ENCODE peak calls at places on chromosome 18, in four cellular contexts. S is hepatocyte, I is PC-9, O is OCI-LY7. A is an unnamed sample.

GRCh38 chr18:66727991-66728390 is 124.1 kb upstream of the CDH19 start:
- DNase-seq in S (no peak), I (no peak), O (no peak), A (no peak)

GRCh38 chr18:59459352-59460059 is 100.4 kb upstream of the LMAN1 start:
- DNase-seq in S (peak; percentile 62), I (peak; percentile 49), O (peak; percentile 5), A (peak; percentile 68)

GRCh38 chr18:54112356-54112755 is 112.1 kb downstream of the MBD2 start:
- DNase-seq in S (no peak), I (peak; percentile 25), O (no peak), A (peak; percentile 66)

GRCh38 chr18:74489631-74490030 is 6.5 kb upstream of the CNDP2 start:
- DNase-seq in S (no peak), I (no peak), O (no peak), A (peak; percentile 43)

GRCh38 chr18:13222371-13223281 is 4.1 kb downstream of the LDLRAD4 start:
- DNase-seq in S (peak; percentile 74), I (no peak), O (no peak), A (peak; percentile 28)

GRCh38 chr18:36580266-36580665 is 248.5 kb downstream of the TPGS2 start:
- DNase-seq in S (no peak), I (no peak), O (no peak), A (peak; percentile 78)

GRCh38 chr18:31587538-31587937 is 4.1 kb upstream of the TTR start:
- DNase-seq in S (peak; percentile 26), I (no peak), O (no peak), A (no peak)

GRCh38 chr18:13570856-13571495 is 155.4 kb downstream of the FAM210A start:
- DNase-seq in S (no peak), I (no peak), O (no peak), A (peak; percentile 58)

GRCh38 chr18:36786686-36787085 is 42.1 kb downstream of the TPGS2 start:
- DNase-seq in S (peak; percentile 44), I (no peak), O (no peak), A (peak; percentile 87)

GRCh38 chr18:44423826-44424225 is 256.9 kb upstream of the SETBP1 start:
- DNase-seq in S (no peak), I (no peak), O (no peak), A (no peak)
- H3K27ac ChIP-seq in S (no peak overlapping the region), I (no peak overlapping the region), O (no peak overlapping the region), A (no peak overlapping the region)

DNA sequence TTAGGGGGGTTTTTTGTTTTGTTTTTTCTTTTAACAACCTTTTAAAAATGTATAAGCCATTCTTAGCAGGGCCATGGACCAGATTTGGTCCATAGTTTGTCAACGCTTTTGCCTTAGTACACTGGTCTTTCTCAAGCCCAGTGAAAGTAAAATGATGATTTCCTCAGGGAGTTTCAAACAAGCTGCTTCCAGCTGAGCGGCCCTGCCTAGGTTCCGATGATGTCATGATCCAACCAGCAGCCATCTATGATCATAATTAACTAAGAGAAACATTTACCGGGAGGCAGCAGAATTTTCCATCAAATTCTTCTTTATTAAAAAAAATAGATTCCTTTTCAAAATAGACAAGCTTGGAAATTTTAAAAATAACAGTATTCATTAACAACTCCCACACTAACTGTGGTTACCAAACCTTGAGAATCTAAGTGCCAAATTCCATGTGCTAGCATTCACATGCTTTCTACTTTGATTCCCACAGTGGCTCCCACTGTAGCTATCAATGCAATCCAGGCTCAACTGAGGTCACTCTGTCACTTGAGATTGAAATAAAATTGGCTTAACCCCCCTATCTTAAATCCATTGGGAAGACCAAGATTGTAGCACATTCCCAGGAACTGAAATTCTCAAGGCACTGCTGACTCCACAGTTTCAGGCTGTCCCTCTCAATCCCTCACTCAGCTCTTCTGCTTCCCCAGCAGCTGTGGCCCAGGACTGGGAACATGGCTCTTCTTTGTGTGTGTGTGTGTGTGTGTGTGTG is 148.9 kb downstream of the RNF152 start:
- DNase-seq in S (no peak), I (no peak), O (no peak), A (peak; percentile 79)
- H3K9me2 ChIP-seq in S (no peaks in the 10 kb centered on the region), I (no peaks in the 10 kb centered on the region), O (no peaks in the 10 kb centered on the region), A (no peaks in the 10 kb centered on the region)

DNA sequence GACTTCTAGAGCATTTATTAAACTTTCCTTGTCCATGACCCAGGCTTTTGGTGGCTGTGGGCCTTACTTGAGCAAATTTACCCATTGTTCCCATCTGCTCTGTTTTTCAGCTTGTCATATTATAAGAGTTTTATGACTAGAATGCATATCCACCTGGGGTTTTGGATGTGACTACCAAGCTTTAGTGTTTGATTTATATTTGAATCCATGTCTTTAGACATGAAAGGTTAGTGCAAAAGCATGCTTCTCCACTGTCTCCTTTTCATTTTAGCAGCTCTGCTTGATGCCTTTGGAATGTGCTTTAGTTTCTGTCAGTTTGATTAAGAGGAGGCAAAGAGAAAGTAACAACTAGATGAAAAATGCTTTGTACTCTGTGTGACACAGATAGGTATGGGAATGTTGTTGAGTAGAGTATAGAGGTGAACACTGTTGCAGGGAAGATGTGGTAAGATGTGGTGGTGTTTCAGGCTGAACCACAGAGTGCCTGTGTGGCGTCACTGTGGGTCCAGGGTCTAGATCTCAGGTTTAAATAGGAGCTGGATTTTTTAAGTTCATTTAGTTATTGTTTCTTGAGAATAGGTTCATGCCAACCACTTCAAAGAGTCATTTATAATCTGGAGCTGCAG is 19.7 kb downstream of the PIK3C3 start:
- DNase-seq in S (no peak), I (no peak), O (no peak), A (no peak)
- H3K4me2 ChIP-seq in S (no peak overlapping the region), I (no peak overlapping the region), O (no peak overlapping the region), A (no peak overlapping the region)

GRCh38 chr18:55239764-55240163 is 280.5 kb upstream of the CCDC68 start:
- DNase-seq in S (no peak), I (no peak), O (no peak), A (no peak)
- H3K27ac ChIP-seq in S (no peak overlapping the region), I (no peak overlapping the region), O (no peak overlapping the region), A (no peak overlapping the region)

GRCh38 chr18:48481092-48481491 is 57.7 kb upstream of the CTIF start:
- DNase-seq in S (no peak), I (no peak), O (no peak), A (no peak)
- H3K9me2 ChIP-seq in S (no peaks in the 10 kb centered on the region), I (no peaks in the 10 kb centered on the region), O (no peaks in the 10 kb centered on the region), A (no peaks in the 10 kb centered on the region)

DNA sequence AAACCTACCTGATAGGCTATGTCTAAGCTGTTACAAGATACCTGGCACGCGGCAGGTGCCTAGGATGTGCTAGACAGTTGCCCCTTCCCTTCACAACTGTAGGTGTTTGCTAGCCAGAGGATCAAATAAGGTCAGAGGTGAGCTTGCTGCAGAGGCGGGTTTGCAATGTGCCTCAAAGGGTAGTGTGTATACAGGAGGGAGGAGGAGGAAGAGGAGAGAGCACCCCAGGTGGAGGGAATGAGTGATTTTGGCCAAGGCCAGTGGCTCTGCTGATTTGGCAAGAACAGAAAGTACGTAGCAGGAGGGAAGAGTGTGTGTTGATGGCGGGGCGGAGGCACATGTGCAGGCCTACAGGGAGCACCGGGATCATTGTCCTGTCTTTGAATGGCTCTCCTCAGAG is 236.5 kb downstream of the HAUS1 start:
- DNase-seq in S (no peak), I (no peak), O (no peak), A (no peak)
- H3K4me2 ChIP-seq in S (no peak overlapping the region), I (no peak overlapping the region), O (no peak overlapping the region), A (no peak overlapping the region)

DNA sequence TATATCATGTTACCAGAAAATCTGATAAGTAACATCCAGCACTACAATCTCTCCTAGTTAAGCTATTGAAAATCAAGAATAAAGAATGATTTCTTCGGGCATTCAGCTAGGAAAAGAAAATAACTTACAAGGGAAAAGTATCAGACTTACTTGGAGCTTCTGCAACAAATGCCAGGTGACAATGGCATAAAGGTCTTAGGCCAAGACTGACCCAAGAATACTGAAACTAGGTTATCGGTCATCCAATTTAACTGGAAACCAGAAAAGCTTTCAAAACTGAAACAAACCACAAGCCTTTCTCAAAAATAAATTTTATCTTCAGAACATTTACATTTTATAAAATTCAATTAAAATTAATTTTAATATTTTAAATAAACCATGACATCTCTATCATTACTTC is 214.0 kb upstream of the CCDC68 start:
- DNase-seq in S (no peak), I (no peak), O (no peak), A (no peak)
- H3K27ac ChIP-seq in S (no peak overlapping the region), I (no peak overlapping the region), O (no peak overlapping the region), A (no peak overlapping the region)

GRCh38 chr18:33959609-33960008 is 265.1 kb downstream of the NOL4 start:
- DNase-seq in S (no peak), I (no peak), O (no peak), A (no peak)
- H3K9me2 ChIP-seq in S (no peaks in the 10 kb centered on the region), I (no peaks in the 10 kb centered on the region), O (no peaks in the 10 kb centered on the region), A (no peaks in the 10 kb centered on the region)

GRCh38 chr18:26813043-26813442 is 52.5 kb downstream of the AQP4 start:
- DNase-seq in S (peak; percentile 64), I (no peak), O (peak; percentile 20), A (peak; percentile 6)
- H3K4me2 ChIP-seq in S (no peak overlapping the region), I (no peak overlapping the region), O (no peak overlapping the region), A (no peak overlapping the region)

A was measured in GM23248.